ENCODE peak calls at places on chromosomes 4 and X, in four cellular contexts. S is iPS DF 19.7; Z is germinal center; C is activated CD4-positive, alpha-beta T cell treated with anti-CD3 and anti-CD28 coated beads for 24 hours. N is an unnamed sample.

GRCh38 chr4:2275546-2276251 is 13.8 kb upstream of the MXD4 start:
- DNase-seq in Z (no peak), S (no peak), C (no peak), N (no peak)

GRCh38 chr4:159444668-159445067 is 341.8 kb downstream of the RAPGEF2 start:
- DNase-seq in C (no peak), Z (no peak), S (no peak), N (no peak)

GRCh38 chr4:47662975-47663374 is 174.9 kb downstream of the CORIN start:
- DNase-seq in S (no peak), Z (no peak), C (peak), N (no peak)

GRCh38 chr4:168769416-168769815 is 240.6 kb downstream of the CBR4 start:
- DNase-seq in Z (no peak), C (no peak), S (no peak), N (no peak)

GRCh38 chr4:182931691-182932297 is 14.6 kb upstream of the DCTD start:
- DNase-seq in Z (no peak), S (no peak), C (no peak), N (no peak)

GRCh38 chr4:5839751-5840674 is 52.9 kb downstream of the CRMP1 start:
- DNase-seq in Z (no peak), S (no peak), C (no peak), N (no peak)

GRCh38 chr4:106149911-106150310 is 166.1 kb downstream of the TBCK start:
- DNase-seq in S (no peak), Z (no peak), C (no peak), N (no peak)

GRCh38 chr4:152485726-152486276 is 50.1 kb downstream of the FBXW7 start:
- DNase-seq in S (no peak), Z (no peak), C (no peak), N (no peak)

GRCh38 chr4:37243722-37244582 is 591 bp upstream of the NWD2 start:
- DNase-seq in S (no peak), C (no peak), Z (peak), N (peak)

GRCh38 chr4:103012085-103012484 is 7.4 kb downstream of the SLC9B1 start:
- DNase-seq in Z (no peak), S (no peak), C (no peak), N (no peak)

GRCh38 chr4:148735432-148736155 is 293.4 kb upstream of the NR3C2 start:
- DNase-seq in Z (no peak), C (no peak), S (no peak), N (no peak)

GRCh38 chr4:186942745-186943606 is 219.3 kb upstream of the FAT1 start:
- DNase-seq in Z (no peak), S (no peak), C (no peak), N (no peak)

GRCh38 chr4:81573817-81574216 is 102.1 kb upstream of the RASGEF1B start:
- DNase-seq in C (no peak), S (no peak), Z (peak), N (no peak)

GRCh38 chrX:140091276-140091886 is 126.1 kb upstream of the CXorf66 start:
- DNase-seq in C (peak), S (no peak), Z (peak), N (no peak)

GRCh38 chrX:56795309-56795868 is 66.3 kb downstream of the NBDY start:
- DNase-seq in C (no peak), S (no peak), Z (no peak), N (no peak)

N was measured in NT2/D1.